ENCODE peak calls at places on chromosomes 3 and 15, in four cellular contexts. T is H9, R is mesendoderm, Z is H1. N is an unnamed sample.
A peak's percentile ranks its signal among the peaks of the same experiment; 100 is the strongest.

GRCh38 chr3:178131801-178132200 is 404.4 kb upstream of the KCNMB2 start:
- DNase-seq in T (no peak), R (no peak), Z (no peak), N (no peak)

GRCh38 chr15:74320358-74321247 is 46.8 kb downstream of the CYP11A1 start:
- DNase-seq in T (peak; percentile 64), R (peak; percentile 67), Z (no peak), N (peak; percentile 77)

GRCh38 chr3:10194328-10195071 is 29.8 kb downstream of the IRAK2 start:
- DNase-seq in T (no peak), R (no peak), Z (no peak), N (no peak)

GRCh38 chr3:178562143-178562868 is 26.1 kb downstream of the KCNMB2 start:
- DNase-seq in T (no peak), R (peak; percentile 21), Z (no peak), N (no peak)

GRCh38 chr15:26892119-26892518 is 25.3 kb downstream of the GABRA5 start:
- DNase-seq in T (no peak), R (no peak), Z (no peak), N (no peak)

GRCh38 chr3:148816971-148817519 is 10.6 kb upstream of the CPB1 start:
- DNase-seq in T (no peak), R (no peak), Z (no peak), N (no peak)

GRCh38 chr3:39209329-39209970 is 17.1 kb upstream of the XIRP1 start:
- DNase-seq in T (no peak), R (peak; percentile 49), Z (no peak), N (no peak)

GRCh38 chr3:134229038-134229437 is 21.6 kb downstream of the RYK start:
- DNase-seq in T (no peak), R (peak; percentile 77), Z (no peak), N (no peak)

GRCh38 chr15:68112711-68113110 is 58.6 kb downstream of the PIAS1 start:
- DNase-seq in T (no peak), R (no peak), Z (no peak), N (no peak)

GRCh38 chr3:66803706-66804496 is 194.2 kb upstream of the KBTBD8 start:
- DNase-seq in T (no peak), R (no peak), Z (no peak), N (no peak)

GRCh38 chr15:70488002-70488605 is 275.3 kb downstream of the UACA start:
- DNase-seq in T (peak; percentile 75), R (peak; percentile 71), Z (no peak), N (peak; percentile 79)

GRCh38 chr15:41018534-41018933 is 65.3 kb downstream of the CHAC1 start:
- DNase-seq in T (no peak), R (peak; percentile 24), Z (no peak), N (peak; percentile 78)

GRCh38 chr15:63089260-63090043 is 32.2 kb upstream of the LACTB start:
- DNase-seq in T (peak; percentile 86), R (peak; percentile 87), Z (peak; percentile 44), N (peak; percentile 3)
- H3K23ac ChIP-seq in T (no peak overlapping the region), R (no peak overlapping the region), Z (no peak overlapping the region), N (no peak overlapping the region)

DNA sequence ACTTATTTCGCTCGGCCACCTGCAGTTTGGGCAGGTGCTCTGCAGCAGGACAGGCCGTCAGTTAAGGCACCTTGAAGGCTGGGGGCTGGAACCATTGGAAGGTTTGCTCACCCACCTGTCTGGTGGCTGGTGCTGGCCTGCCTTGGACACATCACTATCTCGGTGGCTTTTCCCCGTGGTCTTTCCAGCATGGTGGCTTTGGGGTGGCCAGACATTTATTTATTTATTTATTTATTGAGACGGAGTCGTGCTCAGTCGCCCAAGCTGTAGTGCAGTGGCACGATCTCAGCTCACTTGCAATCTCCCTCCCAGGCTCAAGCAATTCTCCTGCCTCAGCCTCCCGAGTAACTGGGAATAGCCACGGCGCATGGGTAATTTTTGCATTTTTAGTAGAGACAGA is 11.7 kb downstream of the ISG20 start:
- DNase-seq in T (no peak), R (no peak), Z (no peak), N (no peak)
- H4K8ac ChIP-seq in T (no peak overlapping the region), R (no peak overlapping the region), Z (no peak overlapping the region), N (no peak overlapping the region)

DNA sequence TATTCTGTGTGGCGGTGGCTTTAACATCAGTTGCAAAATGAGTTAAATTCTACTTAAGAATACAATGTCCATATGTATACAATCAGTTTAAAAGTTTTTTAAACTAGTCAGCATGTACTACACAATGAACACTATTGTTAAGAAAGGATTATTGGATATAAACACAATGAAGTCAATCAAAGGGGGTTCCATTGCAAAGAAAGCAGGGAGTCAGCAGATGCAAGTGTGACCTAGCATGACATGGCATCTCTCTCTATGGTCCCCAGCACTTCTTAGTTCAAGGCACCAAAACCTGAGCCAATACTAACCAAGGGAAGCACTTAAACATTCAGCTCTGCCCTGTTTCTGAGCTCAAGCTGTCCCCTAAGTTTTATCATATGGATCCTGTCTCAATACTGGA is 17.0 kb downstream of the KLHL6 start:
- DNase-seq in T (no peak), R (no peak), Z (no peak), N (no peak)
- H3K79me2 ChIP-seq in T (no peaks in the 10 kb centered on the region), R (no peaks in the 10 kb centered on the region), Z (no peaks in the 10 kb centered on the region), N (no peaks in the 10 kb centered on the region)

DNA sequence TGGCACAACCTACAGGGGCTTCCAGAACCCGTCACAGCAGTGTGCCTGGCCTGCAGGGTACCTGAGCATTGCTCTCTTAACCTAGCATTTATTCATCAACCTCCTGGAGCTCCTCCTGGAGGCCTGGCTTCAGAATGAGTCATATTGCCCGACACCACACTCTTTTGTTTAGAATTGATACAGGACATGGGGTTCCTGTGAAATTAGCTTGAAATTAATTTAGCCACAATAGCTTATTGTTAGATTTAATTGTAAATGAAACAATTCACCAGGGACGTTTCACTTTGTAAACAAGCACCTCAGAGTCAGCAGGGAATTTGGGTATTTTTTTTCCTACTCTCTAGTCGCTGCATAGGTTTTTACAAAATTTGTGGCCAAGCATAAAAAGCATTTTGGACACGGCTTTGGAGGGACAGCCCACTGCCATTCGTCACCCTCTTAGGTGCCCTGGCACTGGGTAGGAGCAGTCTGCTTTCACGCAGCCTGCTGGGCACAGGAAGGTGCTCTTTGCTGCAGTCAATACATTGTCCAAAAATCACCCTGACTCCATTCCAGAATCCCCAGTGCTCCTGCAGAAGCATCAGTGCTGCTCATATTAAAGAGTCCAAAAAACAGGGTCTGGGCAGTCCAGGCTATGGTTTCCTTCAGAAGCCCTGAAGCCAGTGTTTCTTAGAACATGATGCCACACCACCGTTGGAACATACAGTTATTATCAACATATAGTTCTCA is 60.8 kb upstream of the MEF2A start:
- DNase-seq in T (no peak), R (peak; percentile 45), Z (no peak), N (no peak)
- H3K23ac ChIP-seq in T (no peak overlapping the region), R (no peak overlapping the region), Z (no peak overlapping the region), N (no peak overlapping the region)

N was measured in trophoblast cell.